ENCODE peak calls at places on chromosomes 2 and 18, in nine cellular contexts. P, K, G, R, S, J, D, X and M are unnamed samples.

GRCh38 chr2:234047361-234047760 is 3.1 kb upstream of the SPP2 start:
- DNase-seq in P (no peak), X (no peak), G (no peak), D (no peak), K (no peak), S (no peak), J (no peak), R (peak; percentile 44), M (no peak)

GRCh38 chr2:1314254-1314653 is 99.0 kb upstream of the TPO start:
- DNase-seq in D (no peak), J (no peak), S (no peak), G (no peak), K (no peak), P (no peak), R (no peak), X (no peak), M (no peak)

GRCh38 chr2:74564222-74564621 is 9.7 kb downstream of the DOK1 start:
- DNase-seq in D (no peak), P (no peak), G (no peak), K (no peak), R (no peak), S (peak; percentile 64), X (peak; percentile 64), J (no peak), M (no peak)

GRCh38 chr18:71036783-71037182 is 747.9 kb downstream of the SOCS6 start:
- DNase-seq in S (no peak), P (no peak), G (no peak), D (no peak), J (no peak), X (peak; percentile 9), R (no peak), K (no peak), M (no peak)

GRCh38 chr2:45343618-45344017 is 267.4 kb downstream of the SRBD1 start:
- DNase-seq in D (no peak), R (no peak), P (no peak), G (no peak), S (no peak), J (no peak), X (no peak), K (no peak), M (peak; percentile 18)

GRCh38 chr2:226631671-226632070 is 167.9 kb downstream of the IRS1 start:
- DNase-seq in X (no peak), J (no peak), S (no peak), R (no peak), D (peak; percentile 53), K (no peak), P (no peak), G (no peak), M (no peak)

GRCh38 chr2:17326717-17327116 is 191.5 kb downstream of the RAD51AP2 start:
- DNase-seq in G (no peak), J (no peak), D (no peak), S (no peak), K (no peak), P (no peak), R (no peak), X (no peak), M (no peak)

GRCh38 chr2:174590928-174591648 is 6.5 kb downstream of the WIPF1 start:
- DNase-seq in S (no peak), J (peak; percentile 39), X (no peak), R (no peak), K (no peak), G (no peak), P (no peak), D (no peak), M (no peak)

GRCh38 chr2:131094655-131095281 is 1.5 kb upstream of the FAM168B start:
- DNase-seq in D (no peak), G (no peak), J (no peak), S (peak; percentile 32), R (no peak), X (peak; percentile 28), P (peak; percentile 9), K (peak; percentile 20), M (peak; percentile 36)

GRCh38 chr2:199414465-199414864 is 43.3 kb downstream of the SATB2 start:
- DNase-seq in J (no peak), K (no peak), R (no peak), S (no peak), X (no peak), D (no peak), G (no peak), P (no peak), M (no peak)

GRCh38 chr2:192243488-192243887 is 48.8 kb upstream of the TMEFF2 start:
- DNase-seq in K (no peak), X (peak; percentile 17), J (no peak), S (peak; percentile 27), R (peak; percentile 90), G (no peak), P (no peak), D (no peak), M (no peak)

GRCh38 chr2:158753561-158754302 is 41.4 kb upstream of the DAPL1 start:
- DNase-seq in K (peak; percentile 89), G (peak; percentile 48), J (peak; percentile 39), X (peak; percentile 70), P (peak; percentile 67), S (peak; percentile 72), R (peak; percentile 64), D (peak; percentile 52), M (peak; percentile 58)

GRCh38 chr2:30608643-30609042 is 161.6 kb downstream of the LCLAT1 start:
- DNase-seq in D (no peak), R (no peak), K (no peak), P (no peak), S (peak; percentile 6), G (no peak), J (no peak), X (no peak), M (no peak)

GRCh38 chr2:179264238-179265081 is at the start of gene SESTD1:
- DNase-seq in D (peak; percentile 78), S (peak; percentile 67), P (peak; percentile 60), R (peak; percentile 34), J (no peak), G (peak; percentile 58), X (no peak), K (peak; percentile 60), M (peak; percentile 69)

GRCh38 chr18:27394687-27395086 is 209.6 kb upstream of the CHST9 start:
- DNase-seq in X (no peak), J (no peak), G (no peak), S (no peak), R (no peak), P (no peak), D (no peak), K (no peak), M (no peak)

GRCh38 chr2:159614534-159615186 is 1.7 kb downstream of the BAZ2B start:
- DNase-seq in D (no peak), R (no peak), P (no peak), S (peak; percentile 53), K (peak; percentile 84), J (no peak), G (no peak), X (no peak), M (peak; percentile 71)

GRCh38 chr2:109391243-109391642 is 222.5 kb downstream of the SEPTIN10 start:
- DNase-seq in K (no peak), J (no peak), X (no peak), P (no peak), R (no peak), G (no peak), S (no peak), D (no peak), M (no peak)

GRCh38 chr2:180907731-180908130 is 72.7 kb upstream of the UBE2E3 start:
- DNase-seq in S (peak; percentile 46), R (peak; percentile 83), J (no peak), K (no peak), X (peak; percentile 65), D (no peak), P (no peak), G (no peak), M (no peak)